ENCODE peak calls at places on chromosomes 11 and 22, in nine cellular contexts. One of them, this sample, is unnamed.
A peak's percentile ranks its signal among the peaks of the same experiment; 100 is the strongest.

GRCh38 chr11:95793111-95793510 is 2.8 kb downstream of the CEP57 start:
- DNase-seq in fibroblast of mammary gland: peak; percentile 38
- DNase-seq in stimulated activated CD4-positive, alpha-beta T cell treated with anti-CD3 and anti-CD28 coated beads, Interleukin-1b, Interleukin-23, amount 100 ng/mL, for 1 hour: no peak
- DNase-seq in HEK293T: no peak
- DNase-seq in foreskin keratinocyte: no peak
- DNase-seq in nucleus accumbens: no peak
- DNase-seq in T-helper 2 cell: no peak
- DNase-seq in activated gamma-delta T cell: no peak
- DNase-seq in activated T-cell treated with anti-CD3 and anti-CD28 coated beads for 1 hour: no peak
- DNase-seq in this sample: no peak

GRCh38 chr11:111911563-111912401 is at the start of gene CRYAB:
- DNase-seq in activated T-cell treated with anti-CD3 and anti-CD28 coated beads for 1 hour: no peak
- DNase-seq in foreskin keratinocyte: peak; percentile 95
- DNase-seq in activated gamma-delta T cell: no peak
- DNase-seq in HEK293T: no peak
- DNase-seq in T-helper 2 cell: no peak
- DNase-seq in nucleus accumbens: peak; percentile 90
- DNase-seq in stimulated activated CD4-positive, alpha-beta T cell treated with anti-CD3 and anti-CD28 coated beads, Interleukin-1b, Interleukin-23, amount 100 ng/mL, for 1 hour: no peak
- DNase-seq in fibroblast of mammary gland: peak; percentile 81
- DNase-seq in this sample: peak; percentile 75

GRCh38 chr11:131423715-131424114 is 53.3 kb downstream of the NTM start:
- DNase-seq in activated gamma-delta T cell: no peak
- DNase-seq in T-helper 2 cell: no peak
- DNase-seq in activated T-cell treated with anti-CD3 and anti-CD28 coated beads for 1 hour: no peak
- DNase-seq in fibroblast of mammary gland: no peak
- DNase-seq in HEK293T: no peak
- DNase-seq in foreskin keratinocyte: peak; percentile 96
- DNase-seq in nucleus accumbens: no peak
- DNase-seq in stimulated activated CD4-positive, alpha-beta T cell treated with anti-CD3 and anti-CD28 coated beads, Interleukin-1b, Interleukin-23, amount 100 ng/mL, for 1 hour: no peak
- DNase-seq in this sample: no peak

GRCh38 chr11:88308576-88308975 is 29.0 kb downstream of the CTSC start:
- DNase-seq in activated gamma-delta T cell: no peak
- DNase-seq in T-helper 2 cell: no peak
- DNase-seq in stimulated activated CD4-positive, alpha-beta T cell treated with anti-CD3 and anti-CD28 coated beads, Interleukin-1b, Interleukin-23, amount 100 ng/mL, for 1 hour: no peak
- DNase-seq in nucleus accumbens: no peak
- DNase-seq in foreskin keratinocyte: no peak
- DNase-seq in activated T-cell treated with anti-CD3 and anti-CD28 coated beads for 1 hour: no peak
- DNase-seq in fibroblast of mammary gland: no peak
- DNase-seq in HEK293T: no peak
- DNase-seq in this sample: no peak

GRCh38 chr22:27124336-27125023 is 467.1 kb downstream of the MIAT start:
- DNase-seq in foreskin keratinocyte: no peak
- DNase-seq in activated gamma-delta T cell: no peak
- DNase-seq in T-helper 2 cell: no peak
- DNase-seq in activated T-cell treated with anti-CD3 and anti-CD28 coated beads for 1 hour: no peak
- DNase-seq in HEK293T: no peak
- DNase-seq in fibroblast of mammary gland: no peak
- DNase-seq in nucleus accumbens: no peak
- DNase-seq in stimulated activated CD4-positive, alpha-beta T cell treated with anti-CD3 and anti-CD28 coated beads, Interleukin-1b, Interleukin-23, amount 100 ng/mL, for 1 hour: no peak
- DNase-seq in this sample: no peak

GRCh38 chr11:121802542-121802941 is 313.5 kb downstream of the BLID start:
- DNase-seq in HEK293T: no peak
- DNase-seq in stimulated activated CD4-positive, alpha-beta T cell treated with anti-CD3 and anti-CD28 coated beads, Interleukin-1b, Interleukin-23, amount 100 ng/mL, for 1 hour: no peak
- DNase-seq in fibroblast of mammary gland: no peak
- DNase-seq in nucleus accumbens: no peak
- DNase-seq in foreskin keratinocyte: no peak
- DNase-seq in activated T-cell treated with anti-CD3 and anti-CD28 coated beads for 1 hour: no peak
- DNase-seq in T-helper 2 cell: no peak
- DNase-seq in activated gamma-delta T cell: no peak
- DNase-seq in this sample: peak; percentile 25

GRCh38 chr11:119791701-119792151 is 62.7 kb upstream of the NECTIN1 start:
- DNase-seq in activated gamma-delta T cell: no peak
- DNase-seq in foreskin keratinocyte: no peak
- DNase-seq in T-helper 2 cell: no peak
- DNase-seq in activated T-cell treated with anti-CD3 and anti-CD28 coated beads for 1 hour: no peak
- DNase-seq in HEK293T: peak; percentile 22
- DNase-seq in stimulated activated CD4-positive, alpha-beta T cell treated with anti-CD3 and anti-CD28 coated beads, Interleukin-1b, Interleukin-23, amount 100 ng/mL, for 1 hour: no peak
- DNase-seq in fibroblast of mammary gland: peak; percentile 84
- DNase-seq in nucleus accumbens: peak; percentile 31
- DNase-seq in this sample: no peak

GRCh38 chr11:3162410-3163240 is 2.5 kb downstream of the OSBPL5 start:
- DNase-seq in fibroblast of mammary gland: no peak
- DNase-seq in T-helper 2 cell: no peak
- DNase-seq in stimulated activated CD4-positive, alpha-beta T cell treated with anti-CD3 and anti-CD28 coated beads, Interleukin-1b, Interleukin-23, amount 100 ng/mL, for 1 hour: no peak
- DNase-seq in nucleus accumbens: no peak
- DNase-seq in activated gamma-delta T cell: no peak
- DNase-seq in activated T-cell treated with anti-CD3 and anti-CD28 coated beads for 1 hour: no peak
- DNase-seq in foreskin keratinocyte: no peak
- DNase-seq in HEK293T: no peak
- DNase-seq in this sample: no peak

GRCh38 chr22:29994027-29994715 is 86.1 kb upstream of the HORMAD2 start:
- DNase-seq in fibroblast of mammary gland: peak; percentile 79
- DNase-seq in T-helper 2 cell: no peak
- DNase-seq in activated T-cell treated with anti-CD3 and anti-CD28 coated beads for 1 hour: no peak
- DNase-seq in foreskin keratinocyte: peak; percentile 96
- DNase-seq in stimulated activated CD4-positive, alpha-beta T cell treated with anti-CD3 and anti-CD28 coated beads, Interleukin-1b, Interleukin-23, amount 100 ng/mL, for 1 hour: no peak
- DNase-seq in nucleus accumbens: no peak
- DNase-seq in activated gamma-delta T cell: no peak
- DNase-seq in HEK293T: no peak
- DNase-seq in this sample: no peak

GRCh38 chr11:114774599-114775365 is 96.5 kb downstream of the NXPE2 start:
- DNase-seq in T-helper 2 cell: no peak
- DNase-seq in HEK293T: peak; percentile 74
- DNase-seq in stimulated activated CD4-positive, alpha-beta T cell treated with anti-CD3 and anti-CD28 coated beads, Interleukin-1b, Interleukin-23, amount 100 ng/mL, for 1 hour: no peak
- DNase-seq in activated gamma-delta T cell: no peak
- DNase-seq in activated T-cell treated with anti-CD3 and anti-CD28 coated beads for 1 hour: no peak
- DNase-seq in foreskin keratinocyte: peak; percentile 4
- DNase-seq in fibroblast of mammary gland: no peak
- DNase-seq in nucleus accumbens: peak; percentile 19
- DNase-seq in this sample: peak; percentile 42

GRCh38 chr11:16406226-16406625 is 49.9 kb upstream of the SOX6 start:
- DNase-seq in HEK293T: no peak
- DNase-seq in T-helper 2 cell: no peak
- DNase-seq in nucleus accumbens: no peak
- DNase-seq in activated T-cell treated with anti-CD3 and anti-CD28 coated beads for 1 hour: no peak
- DNase-seq in activated gamma-delta T cell: no peak
- DNase-seq in stimulated activated CD4-positive, alpha-beta T cell treated with anti-CD3 and anti-CD28 coated beads, Interleukin-1b, Interleukin-23, amount 100 ng/mL, for 1 hour: no peak
- DNase-seq in fibroblast of mammary gland: no peak
- DNase-seq in foreskin keratinocyte: no peak
- DNase-seq in this sample: no peak

GRCh38 chr22:43435851-43436535 is 24.2 kb downstream of the MPPED1 start:
- DNase-seq in stimulated activated CD4-positive, alpha-beta T cell treated with anti-CD3 and anti-CD28 coated beads, Interleukin-1b, Interleukin-23, amount 100 ng/mL, for 1 hour: no peak
- DNase-seq in activated T-cell treated with anti-CD3 and anti-CD28 coated beads for 1 hour: no peak
- DNase-seq in foreskin keratinocyte: no peak
- DNase-seq in fibroblast of mammary gland: no peak
- DNase-seq in T-helper 2 cell: no peak
- DNase-seq in nucleus accumbens: no peak
- DNase-seq in HEK293T: no peak
- DNase-seq in activated gamma-delta T cell: no peak
- DNase-seq in this sample: no peak

GRCh38 chr11:64356498-64357411 is 2.2 kb upstream of the RPS6KA4 start:
- DNase-seq in activated gamma-delta T cell: no peak
- DNase-seq in stimulated activated CD4-positive, alpha-beta T cell treated with anti-CD3 and anti-CD28 coated beads, Interleukin-1b, Interleukin-23, amount 100 ng/mL, for 1 hour: no peak
- DNase-seq in HEK293T: peak; percentile 80
- DNase-seq in fibroblast of mammary gland: peak; percentile 47
- DNase-seq in nucleus accumbens: no peak
- DNase-seq in activated T-cell treated with anti-CD3 and anti-CD28 coated beads for 1 hour: no peak
- DNase-seq in T-helper 2 cell: no peak
- DNase-seq in foreskin keratinocyte: no peak
- DNase-seq in this sample: no peak

GRCh38 chr11:34706709-34707461 is 86.0 kb downstream of the EHF start:
- DNase-seq in T-helper 2 cell: no peak
- DNase-seq in foreskin keratinocyte: peak; percentile 76
- DNase-seq in stimulated activated CD4-positive, alpha-beta T cell treated with anti-CD3 and anti-CD28 coated beads, Interleukin-1b, Interleukin-23, amount 100 ng/mL, for 1 hour: no peak
- DNase-seq in activated T-cell treated with anti-CD3 and anti-CD28 coated beads for 1 hour: no peak
- DNase-seq in HEK293T: no peak
- DNase-seq in fibroblast of mammary gland: peak; percentile 5
- DNase-seq in nucleus accumbens: no peak
- DNase-seq in activated gamma-delta T cell: no peak
- DNase-seq in this sample: no peak

GRCh38 chr11:57644748-57645715 is 4.7 kb downstream of the YPEL4 start:
- DNase-seq in fibroblast of mammary gland: peak; percentile 73
- DNase-seq in T-helper 2 cell: peak; percentile 55
- DNase-seq in foreskin keratinocyte: no peak
- DNase-seq in activated gamma-delta T cell: no peak
- DNase-seq in nucleus accumbens: peak; percentile 58
- DNase-seq in HEK293T: peak; percentile 78
- DNase-seq in stimulated activated CD4-positive, alpha-beta T cell treated with anti-CD3 and anti-CD28 coated beads, Interleukin-1b, Interleukin-23, amount 100 ng/mL, for 1 hour: peak; percentile 75
- DNase-seq in activated T-cell treated with anti-CD3 and anti-CD28 coated beads for 1 hour: peak; percentile 83
- DNase-seq in this sample: peak; percentile 83

GRCh38 chr22:37098976-37099577 is 10.4 kb downstream of the TMPRSS6 start:
- DNase-seq in activated gamma-delta T cell: no peak
- DNase-seq in HEK293T: peak; percentile 34
- DNase-seq in nucleus accumbens: no peak
- DNase-seq in activated T-cell treated with anti-CD3 and anti-CD28 coated beads for 1 hour: no peak
- DNase-seq in foreskin keratinocyte: no peak
- DNase-seq in stimulated activated CD4-positive, alpha-beta T cell treated with anti-CD3 and anti-CD28 coated beads, Interleukin-1b, Interleukin-23, amount 100 ng/mL, for 1 hour: no peak
- DNase-seq in fibroblast of mammary gland: no peak
- DNase-seq in T-helper 2 cell: no peak
- DNase-seq in this sample: peak; percentile 29

GRCh38 chr11:86063536-86063935 is 5.3 kb downstream of the PICALM start:
- DNase-seq in activated gamma-delta T cell: no peak
- DNase-seq in foreskin keratinocyte: peak; percentile 47
- DNase-seq in T-helper 2 cell: no peak
- DNase-seq in stimulated activated CD4-positive, alpha-beta T cell treated with anti-CD3 and anti-CD28 coated beads, Interleukin-1b, Interleukin-23, amount 100 ng/mL, for 1 hour: no peak
- DNase-seq in nucleus accumbens: no peak
- DNase-seq in HEK293T: no peak
- DNase-seq in fibroblast of mammary gland: peak; percentile 51
- DNase-seq in activated T-cell treated with anti-CD3 and anti-CD28 coated beads for 1 hour: no peak
- DNase-seq in this sample: no peak

GRCh38 chr22:39081557-39081956 is 4.5 kb downstream of the APOBEC3G start:
- DNase-seq in stimulated activated CD4-positive, alpha-beta T cell treated with anti-CD3 and anti-CD28 coated beads, Interleukin-1b, Interleukin-23, amount 100 ng/mL, for 1 hour: no peak
- DNase-seq in T-helper 2 cell: no peak
- DNase-seq in nucleus accumbens: no peak
- DNase-seq in foreskin keratinocyte: no peak
- DNase-seq in HEK293T: no peak
- DNase-seq in activated T-cell treated with anti-CD3 and anti-CD28 coated beads for 1 hour: no peak
- DNase-seq in activated gamma-delta T cell: no peak
- DNase-seq in fibroblast of mammary gland: no peak
- DNase-seq in this sample: no peak

GRCh38 chr11:10309163-10310093 is 4.6 kb downstream of the ADM start:
- DNase-seq in stimulated activated CD4-positive, alpha-beta T cell treated with anti-CD3 and anti-CD28 coated beads, Interleukin-1b, Interleukin-23, amount 100 ng/mL, for 1 hour: no peak
- DNase-seq in HEK293T: no peak
- DNase-seq in T-helper 2 cell: no peak
- DNase-seq in fibroblast of mammary gland: peak; percentile 78
- DNase-seq in foreskin keratinocyte: peak; percentile 82
- DNase-seq in nucleus accumbens: no peak
- DNase-seq in activated gamma-delta T cell: no peak
- DNase-seq in activated T-cell treated with anti-CD3 and anti-CD28 coated beads for 1 hour: no peak
- DNase-seq in this sample: peak; percentile 82

GRCh38 chr11:2570841-2571597 is 126.2 kb downstream of the KCNQ1 start:
- DNase-seq in stimulated activated CD4-positive, alpha-beta T cell treated with anti-CD3 and anti-CD28 coated beads, Interleukin-1b, Interleukin-23, amount 100 ng/mL, for 1 hour: no peak
- DNase-seq in fibroblast of mammary gland: no peak
- DNase-seq in foreskin keratinocyte: no peak
- DNase-seq in nucleus accumbens: no peak
- DNase-seq in activated T-cell treated with anti-CD3 and anti-CD28 coated beads for 1 hour: no peak
- DNase-seq in T-helper 2 cell: peak; percentile 0
- DNase-seq in activated gamma-delta T cell: no peak
- DNase-seq in HEK293T: no peak
- DNase-seq in this sample: peak; percentile 74

GRCh38 chr11:64233913-64234839 is at the start of gene VEGFB:
- DNase-seq in nucleus accumbens: no peak
- DNase-seq in stimulated activated CD4-positive, alpha-beta T cell treated with anti-CD3 and anti-CD28 coated beads, Interleukin-1b, Interleukin-23, amount 100 ng/mL, for 1 hour: no peak
- DNase-seq in activated T-cell treated with anti-CD3 and anti-CD28 coated beads for 1 hour: peak; percentile 66
- DNase-seq in activated gamma-delta T cell: peak; percentile 74
- DNase-seq in fibroblast of mammary gland: no peak
- DNase-seq in foreskin keratinocyte: no peak
- DNase-seq in HEK293T: no peak
- DNase-seq in T-helper 2 cell: peak; percentile 60
- DNase-seq in this sample: peak; percentile 84

GRCh38 chr11:132586801-132587200 is 945.5 kb downstream of the OPCML start:
- DNase-seq in activated gamma-delta T cell: no peak
- DNase-seq in fibroblast of mammary gland: no peak
- DNase-seq in HEK293T: no peak
- DNase-seq in T-helper 2 cell: no peak
- DNase-seq in stimulated activated CD4-positive, alpha-beta T cell treated with anti-CD3 and anti-CD28 coated beads, Interleukin-1b, Interleukin-23, amount 100 ng/mL, for 1 hour: no peak
- DNase-seq in activated T-cell treated with anti-CD3 and anti-CD28 coated beads for 1 hour: no peak
- DNase-seq in nucleus accumbens: no peak
- DNase-seq in foreskin keratinocyte: no peak
- DNase-seq in this sample: no peak

GRCh38 chr11:123060265-123061000 is 1.5 kb downstream of the HSPA8 start:
- DNase-seq in activated T-cell treated with anti-CD3 and anti-CD28 coated beads for 1 hour: no peak
- DNase-seq in T-helper 2 cell: no peak
- DNase-seq in activated gamma-delta T cell: no peak
- DNase-seq in foreskin keratinocyte: no peak
- DNase-seq in HEK293T: no peak
- DNase-seq in fibroblast of mammary gland: no peak
- DNase-seq in stimulated activated CD4-positive, alpha-beta T cell treated with anti-CD3 and anti-CD28 coated beads, Interleukin-1b, Interleukin-23, amount 100 ng/mL, for 1 hour: no peak
- DNase-seq in nucleus accumbens: no peak
- DNase-seq in this sample: no peak

GRCh38 chr11:2774173-2775082 is 74.6 kb upstream of the KCNQ1OT1 start:
- DNase-seq in stimulated activated CD4-positive, alpha-beta T cell treated with anti-CD3 and anti-CD28 coated beads, Interleukin-1b, Interleukin-23, amount 100 ng/mL, for 1 hour: no peak
- DNase-seq in foreskin keratinocyte: no peak
- DNase-seq in activated gamma-delta T cell: no peak
- DNase-seq in activated T-cell treated with anti-CD3 and anti-CD28 coated beads for 1 hour: no peak
- DNase-seq in nucleus accumbens: no peak
- DNase-seq in HEK293T: no peak
- DNase-seq in T-helper 2 cell: peak; percentile 2
- DNase-seq in fibroblast of mammary gland: no peak
- DNase-seq in this sample: peak; percentile 11

GRCh38 chr22:27115816-27116256 is 458.4 kb downstream of the MIAT start:
- DNase-seq in nucleus accumbens: no peak
- DNase-seq in stimulated activated CD4-positive, alpha-beta T cell treated with anti-CD3 and anti-CD28 coated beads, Interleukin-1b, Interleukin-23, amount 100 ng/mL, for 1 hour: no peak
- DNase-seq in activated gamma-delta T cell: no peak
- DNase-seq in HEK293T: no peak
- DNase-seq in T-helper 2 cell: no peak
- DNase-seq in foreskin keratinocyte: peak; percentile 77
- DNase-seq in fibroblast of mammary gland: peak; percentile 17
- DNase-seq in activated T-cell treated with anti-CD3 and anti-CD28 coated beads for 1 hour: no peak
- DNase-seq in this sample: no peak

GRCh38 chr11:5046226-5046625 is at the start of gene OR52J3:
- DNase-seq in HEK293T: no peak
- DNase-seq in nucleus accumbens: no peak
- DNase-seq in activated T-cell treated with anti-CD3 and anti-CD28 coated beads for 1 hour: no peak
- DNase-seq in fibroblast of mammary gland: no peak
- DNase-seq in activated gamma-delta T cell: no peak
- DNase-seq in foreskin keratinocyte: no peak
- DNase-seq in stimulated activated CD4-positive, alpha-beta T cell treated with anti-CD3 and anti-CD28 coated beads, Interleukin-1b, Interleukin-23, amount 100 ng/mL, for 1 hour: no peak
- DNase-seq in T-helper 2 cell: no peak
- DNase-seq in this sample: no peak

GRCh38 chr11:100793525-100793924 is 106.4 kb downstream of the ARHGAP42 start:
- DNase-seq in activated gamma-delta T cell: no peak
- DNase-seq in HEK293T: no peak
- DNase-seq in stimulated activated CD4-positive, alpha-beta T cell treated with anti-CD3 and anti-CD28 coated beads, Interleukin-1b, Interleukin-23, amount 100 ng/mL, for 1 hour: no peak
- DNase-seq in activated T-cell treated with anti-CD3 and anti-CD28 coated beads for 1 hour: no peak
- DNase-seq in foreskin keratinocyte: no peak
- DNase-seq in nucleus accumbens: no peak
- DNase-seq in T-helper 2 cell: no peak
- DNase-seq in fibroblast of mammary gland: no peak
- DNase-seq in this sample: no peak

GRCh38 chr22:18095101-18095805 is 15.4 kb upstream of the TUBA8 start:
- DNase-seq in activated T-cell treated with anti-CD3 and anti-CD28 coated beads for 1 hour: no peak
- DNase-seq in stimulated activated CD4-positive, alpha-beta T cell treated with anti-CD3 and anti-CD28 coated beads, Interleukin-1b, Interleukin-23, amount 100 ng/mL, for 1 hour: no peak
- DNase-seq in activated gamma-delta T cell: no peak
- DNase-seq in T-helper 2 cell: no peak
- DNase-seq in HEK293T: no peak
- DNase-seq in nucleus accumbens: no peak
- DNase-seq in foreskin keratinocyte: no peak
- DNase-seq in fibroblast of mammary gland: no peak
- DNase-seq in this sample: no peak

GRCh38 chr11:109680127-109680526 is 258.1 kb downstream of the C11orf87 start:
- DNase-seq in foreskin keratinocyte: peak; percentile 63
- DNase-seq in activated T-cell treated with anti-CD3 and anti-CD28 coated beads for 1 hour: no peak
- DNase-seq in nucleus accumbens: no peak
- DNase-seq in fibroblast of mammary gland: peak; percentile 28
- DNase-seq in stimulated activated CD4-positive, alpha-beta T cell treated with anti-CD3 and anti-CD28 coated beads, Interleukin-1b, Interleukin-23, amount 100 ng/mL, for 1 hour: no peak
- DNase-seq in HEK293T: no peak
- DNase-seq in activated gamma-delta T cell: no peak
- DNase-seq in T-helper 2 cell: no peak
- DNase-seq in this sample: no peak

GRCh38 chr11:299951-300735 is 817 bp upstream of the IFITM5 start:
- DNase-seq in activated T-cell treated with anti-CD3 and anti-CD28 coated beads for 1 hour: peak; percentile 56
- DNase-seq in HEK293T: no peak
- DNase-seq in fibroblast of mammary gland: peak; percentile 40
- DNase-seq in activated gamma-delta T cell: no peak
- DNase-seq in nucleus accumbens: no peak
- DNase-seq in T-helper 2 cell: no peak
- DNase-seq in foreskin keratinocyte: no peak
- DNase-seq in stimulated activated CD4-positive, alpha-beta T cell treated with anti-CD3 and anti-CD28 coated beads, Interleukin-1b, Interleukin-23, amount 100 ng/mL, for 1 hour: no peak
- DNase-seq in this sample: no peak

GRCh38 chr11:93000511-93001476 is 31.3 kb downstream of the MTNR1B start:
- DNase-seq in activated gamma-delta T cell: no peak
- DNase-seq in T-helper 2 cell: no peak
- DNase-seq in stimulated activated CD4-positive, alpha-beta T cell treated with anti-CD3 and anti-CD28 coated beads, Interleukin-1b, Interleukin-23, amount 100 ng/mL, for 1 hour: no peak
- DNase-seq in activated T-cell treated with anti-CD3 and anti-CD28 coated beads for 1 hour: no peak
- DNase-seq in nucleus accumbens: no peak
- DNase-seq in HEK293T: no peak
- DNase-seq in fibroblast of mammary gland: peak; percentile 79
- DNase-seq in foreskin keratinocyte: peak; percentile 90
- DNase-seq in this sample: no peak

This sample was measured in upper lobe of left lung.